ENCODE peak calls at places on chromosomes 2 and 18, in four cellular contexts. D is H1, M is K562, Z is HepG2. J is an unnamed sample.

GRCh38 chr2:44825702-44826101 is 115.8 kb upstream of the SIX3 start:
- DNase-seq in D (no peak), M (no peak), Z (no peak), J (no peak)

GRCh38 chr2:189421644-189422043 is 19.6 kb upstream of the WDR75 start:
- DNase-seq in D (no peak), M (no peak), Z (no peak), J (no peak)

GRCh38 chr2:168429988-168430387 is 26.1 kb upstream of the CERS6 start:
- DNase-seq in D (no peak), M (no peak), Z (no peak), J (no peak)

GRCh38 chr2:227818569-227819397 is 5.1 kb downstream of the CCL20 start:
- DNase-seq in D (no peak), M (no peak), Z (peak; percentile 100), J (no peak)

GRCh38 chr2:32852821-32853220 is 93.9 kb upstream of the LTBP1 start:
- DNase-seq in D (no peak), M (no peak), Z (no peak), J (no peak)

GRCh38 chr2:68726608-68727367 is 7.8 kb upstream of the ARHGAP25 start:
- DNase-seq in D (no peak), M (no peak), Z (no peak), J (no peak)

GRCh38 chr2:237120956-237121720 is 35.4 kb downstream of the COPS8 start:
- DNase-seq in D (no peak), M (no peak), Z (no peak), J (no peak)

GRCh38 chr2:74602553-74603281 is 45.4 kb downstream of the M1AP start:
- DNase-seq in D (no peak), M (no peak), Z (no peak), J (no peak)

GRCh38 chr2:8170552-8170951 is 511.3 kb upstream of the ID2 start:
- DNase-seq in D (no peak), M (no peak), Z (no peak), J (no peak)

DNA sequence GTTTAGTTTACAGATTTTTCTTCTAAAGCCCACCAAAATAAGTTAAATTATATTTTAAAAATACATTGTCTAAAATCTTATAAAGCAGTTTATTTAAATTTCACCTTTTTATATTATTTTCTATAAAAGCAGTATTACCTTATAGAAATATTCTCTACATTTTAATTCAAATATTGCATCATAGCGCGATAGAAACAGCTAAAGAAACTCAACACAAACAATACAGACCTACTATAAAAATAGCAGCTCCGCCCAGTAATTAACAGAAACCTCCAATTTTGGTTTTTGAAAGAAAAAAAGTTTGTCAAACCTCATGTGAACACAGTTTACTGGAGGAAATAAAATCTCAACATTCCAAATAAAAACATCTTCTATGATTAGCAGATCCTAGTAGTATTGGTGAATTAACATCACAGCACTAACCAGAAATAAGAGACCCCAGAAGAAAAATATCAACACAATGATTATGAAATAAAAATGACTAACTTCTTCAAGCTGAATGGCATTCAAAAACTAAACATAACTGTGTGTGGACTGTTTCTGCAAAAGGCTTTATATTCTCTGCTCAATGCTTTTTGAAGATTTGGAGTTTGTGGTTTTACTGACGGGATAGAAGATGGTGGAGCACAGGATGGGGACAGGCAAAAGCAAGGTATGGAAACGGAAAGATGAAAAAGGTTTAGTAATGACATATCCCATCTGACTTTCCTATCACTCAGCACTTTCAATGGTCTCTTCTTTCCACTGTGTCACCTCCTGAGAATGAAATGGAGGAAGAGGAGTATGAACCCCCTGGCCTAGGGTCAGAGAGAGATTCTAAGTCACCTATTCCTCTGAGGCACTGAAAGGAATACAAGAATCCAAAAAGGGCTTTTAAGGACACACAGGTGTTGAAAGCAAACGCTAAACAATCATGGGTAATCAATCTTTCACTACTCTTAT is 17.5 kb downstream of the MAP4K3 start:
- DNase-seq in D (no peak), M (no peak), Z (no peak), J (no peak)
- TF ChIP-seq FOSL1 in D (no peak), M (no peak), Z (no peak), J (no peak)

GRCh38 chr18:13712400-13713131 is 13.8 kb downstream of the FAM210A start:
- DNase-seq in D (no peak), M (no peak), Z (no peak), J (no peak)

GRCh38 chr18:13716916-13717315 is 9.4 kb downstream of the FAM210A start:
- DNase-seq in D (no peak), M (no peak), Z (no peak), J (no peak)

GRCh38 chr18:13710460-13710859 is 15.9 kb downstream of the FAM210A start:
- DNase-seq in D (no peak), M (no peak), Z (no peak), J (peak; percentile 87)

DNA sequence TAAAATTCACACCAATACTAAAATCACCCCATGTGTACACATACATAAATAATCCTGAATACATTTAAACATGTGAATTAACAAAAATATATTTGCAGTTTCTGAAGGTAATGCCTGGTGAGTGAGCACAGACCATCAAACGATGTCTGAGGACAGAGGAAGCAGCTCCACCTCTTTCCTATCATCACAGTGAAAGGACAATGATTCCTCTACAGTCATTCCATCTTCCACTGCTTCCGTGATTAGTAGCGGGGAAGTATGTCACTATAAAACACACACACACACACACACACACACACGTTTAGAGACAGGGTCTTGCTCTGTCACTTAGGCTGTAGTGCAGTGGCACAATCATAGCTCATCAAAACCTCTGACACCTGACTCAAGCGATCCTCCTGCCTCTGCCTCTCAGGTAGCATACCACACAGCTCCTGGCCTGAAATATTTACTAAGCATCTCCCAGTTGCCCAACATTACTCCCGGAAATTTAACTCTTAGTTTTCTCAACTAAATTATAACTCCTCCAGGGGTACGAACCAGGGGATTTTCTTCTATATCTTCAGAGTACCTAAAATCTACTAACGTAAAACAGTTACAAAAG is 12.8 kb downstream of the FAM210A start:
- DNase-seq in D (no peak), M (no peak), Z (no peak), J (no peak)
- TF ChIP-seq SP1 in D (no peak), M (no peak), Z (no peak), J (no peak)

GRCh38 chr18:48942086-48942485 is 8.7 kb downstream of the SMAD7 start:
- DNase-seq in D (no peak), M (no peak), Z (no peak), J (no peak)
- TF ChIP-seq FOSL1 in D (no peak), M (no peak), Z (no peak), J (no peak)

GRCh38 chr2:109208951-109209335 is 79.9 kb downstream of the SH3RF3 start:
- DNase-seq in D (no peak), M (no peak), Z (no peak), J (no peak)

GRCh38 chr2:109208071-109208950 is 79.3 kb downstream of the SH3RF3 start:
- DNase-seq in D (no peak), M (no peak), Z (no peak), J (no peak)

GRCh38 chr2:109210431-109211200 is 81.6 kb downstream of the SH3RF3 start:
- DNase-seq in D (no peak), M (no peak), Z (no peak), J (no peak)

GRCh38 chr2:109209941-109210340 is 80.9 kb downstream of the SH3RF3 start:
- DNase-seq in D (no peak), M (no peak), Z (no peak), J (no peak)

GRCh38 chr2:109209412-109209811 is 80.4 kb downstream of the SH3RF3 start:
- DNase-seq in D (no peak), M (no peak), Z (no peak), J (no peak)
- TF ChIP-seq SP1 in D (no peak), M (no peak), Z (no peak), J (no peak)

GRCh38 chr2:208083807-208084206 is 40.5 kb downstream of the CRYGD start:
- DNase-seq in D (no peak), M (no peak), Z (no peak), J (no peak)
- TF ChIP-seq FOSL1 in D (no peak), M (no peak), Z (no peak), J (no peak)

GRCh38 chr2:158644139-158644538 is 151.0 kb upstream of the DAPL1 start:
- DNase-seq in D (no peak), M (no peak), Z (no peak), J (no peak)
- TF ChIP-seq SP1 in D (no peak), M (no peak), Z (no peak), J (no peak)

GRCh38 chr18:79367989-79368388 is 27.7 kb upstream of the NFATC1 start:
- DNase-seq in D (no peak), M (no peak), Z (no peak), J (no peak)
- TF ChIP-seq FOSL1 in D (no peak), M (no peak), Z (no peak), J (no peak)

GRCh38 chr18:73636355-73636754 is 511.3 kb downstream of the FBXO15 start:
- DNase-seq in D (no peak), M (no peak), Z (no peak), J (no peak)
- TF ChIP-seq SP1 in D (no peak), M (no peak), Z (no peak), J (no peak)

GRCh38 chr18:26803643-26804042 is 61.9 kb downstream of the AQP4 start:
- DNase-seq in D (no peak), M (no peak), Z (no peak), J (no peak)
- TF ChIP-seq FOSL1 in D (no peak), M (no peak), Z (no peak), J (no peak)